ENCODE peak calls at places on chromosomes 5 and 9, in five cellular contexts. V is head of caudate nucleus; S is psoas muscle; Q is stomach; H is activated effector memory CD4-positive, alpha-beta T cell treated with Interleukin-2 at 50 U/mL for 16 hours. U is an unnamed sample.

GRCh38 chr9:14283276-14283675 is 30.7 kb downstream of the NFIB start:
- DNase-seq in V (no peak), S (no peak), Q (no peak), H (no peak), U (no peak)

GRCh38 chr9:89558948-89559347 is 45.9 kb upstream of the GADD45G start:
- DNase-seq in V (no peak), S (no peak), Q (no peak), H (no peak), U (no peak)

GRCh38 chr9:12708562-12709298 is 15.5 kb downstream of the TYRP1 start:
- DNase-seq in V (no peak), S (no peak), Q (no peak), H (no peak), U (no peak)

GRCh38 chr9:96553070-96553469 is 66.6 kb downstream of the CDC14B start:
- DNase-seq in V (no peak), S (no peak), Q (no peak), H (no peak), U (no peak)

GRCh38 chr9:130433168-130433946 is 11.4 kb upstream of the ASS1 start:
- DNase-seq in V (no peak), S (peak; percentile 53), Q (no peak), H (no peak), U (no peak)

GRCh38 chr5:69493235-69493925 is 790 bp downstream of the OCLN start:
- DNase-seq in V (no peak), S (no peak), Q (peak; percentile 53), H (no peak), U (no peak)

GRCh38 chr5:147187163-147187562 is 47.7 kb upstream of the STK32A start:
- DNase-seq in V (no peak), S (no peak), Q (no peak), H (no peak), U (no peak)

GRCh38 chr5:151151793-151152192 is 5.8 kb downstream of the ANXA6 start:
- DNase-seq in V (no peak), S (no peak), Q (no peak), H (no peak), U (no peak)

GRCh38 chr9:25742241-25742640 is 64.0 kb upstream of the TUSC1 start:
- DNase-seq in V (no peak), S (no peak), Q (no peak), H (no peak), U (no peak)

GRCh38 chr5:5165541-5166002 is 25.4 kb downstream of the ADAMTS16 start:
- DNase-seq in V (no peak), S (no peak), Q (no peak), H (no peak), U (no peak)

GRCh38 chr5:179526978-179527377 is 23.4 kb upstream of the RUFY1 start:
- DNase-seq in V (no peak), S (no peak), Q (no peak), H (no peak), U (no peak)

U was measured in suprapubic skin.